ENCODE peak calls at places on chromosomes 13 and 19, in six cellular contexts. One of them, this sample, is unnamed.

GRCh38 chr13:23656637-23657036 is 86.4 kb downstream of the TNFRSF19 start:
- DNase-seq in cardiac muscle cell: no peak
- DNase-seq in right lobe of liver: no peak
- DNase-seq in uterus: no peak
- DNase-seq in mesenchymal stem cell: no peak
- DNase-seq in hepatocyte: no peak
- DNase-seq in this sample: no peak

GRCh38 chr19:50315773-50316448 is 13.3 kb downstream of the KCNC3 start:
- DNase-seq in mesenchymal stem cell: no peak
- DNase-seq in right lobe of liver: no peak
- DNase-seq in cardiac muscle cell: peak; percentile 67
- DNase-seq in uterus: no peak
- DNase-seq in hepatocyte: no peak
- DNase-seq in this sample: no peak

GRCh38 chr13:80215368-80215767 is 125.6 kb downstream of the SPRY2 start:
- DNase-seq in mesenchymal stem cell: peak; percentile 45
- DNase-seq in right lobe of liver: no peak
- DNase-seq in hepatocyte: no peak
- DNase-seq in cardiac muscle cell: no peak
- DNase-seq in uterus: no peak
- DNase-seq in this sample: no peak

GRCh38 chr13:67075239-67075638 is 154.9 kb downstream of the PCDH9 start:
- DNase-seq in uterus: no peak
- DNase-seq in right lobe of liver: no peak
- DNase-seq in hepatocyte: no peak
- DNase-seq in mesenchymal stem cell: no peak
- DNase-seq in cardiac muscle cell: no peak
- DNase-seq in this sample: no peak

GRCh38 chr13:43484432-43485225 is 302.1 kb downstream of the ENOX1 start:
- DNase-seq in mesenchymal stem cell: no peak
- DNase-seq in hepatocyte: no peak
- DNase-seq in cardiac muscle cell: no peak
- DNase-seq in right lobe of liver: no peak
- DNase-seq in uterus: no peak
- DNase-seq in this sample: no peak

GRCh38 chr13:44364601-44365000 is 9.0 kb upstream of the SERP2 start:
- DNase-seq in uterus: no peak
- DNase-seq in mesenchymal stem cell: peak; percentile 68
- DNase-seq in right lobe of liver: no peak
- DNase-seq in cardiac muscle cell: no peak
- DNase-seq in hepatocyte: no peak
- DNase-seq in this sample: no peak

GRCh38 chr19:32012886-32013635 is 332.3 kb upstream of the ZNF507 start:
- DNase-seq in cardiac muscle cell: no peak
- DNase-seq in right lobe of liver: no peak
- DNase-seq in uterus: no peak
- DNase-seq in hepatocyte: no peak
- DNase-seq in mesenchymal stem cell: no peak
- DNase-seq in this sample: no peak

GRCh38 chr13:43786766-43787517 is at the start of gene ENOX1:
- DNase-seq in right lobe of liver: peak; percentile 58
- DNase-seq in uterus: peak; percentile 68
- DNase-seq in mesenchymal stem cell: peak; percentile 88
- DNase-seq in cardiac muscle cell: peak; percentile 86
- DNase-seq in hepatocyte: peak; percentile 89
- DNase-seq in this sample: peak; percentile 69

GRCh38 chr19:925912-926594 is at the start of gene ARID3A:
- DNase-seq in cardiac muscle cell: peak; percentile 85
- DNase-seq in right lobe of liver: no peak
- DNase-seq in mesenchymal stem cell: no peak
- DNase-seq in uterus: no peak
- DNase-seq in hepatocyte: peak; percentile 92
- DNase-seq in this sample: peak; percentile 65

GRCh38 chr13:67827992-67828391 is 597.9 kb upstream of the PCDH9 start:
- DNase-seq in hepatocyte: no peak
- DNase-seq in uterus: no peak
- DNase-seq in right lobe of liver: no peak
- DNase-seq in cardiac muscle cell: no peak
- DNase-seq in mesenchymal stem cell: no peak
- DNase-seq in this sample: no peak

GRCh38 chr19:461664-462551 is 1.1 kb upstream of the SHC2 start:
- DNase-seq in hepatocyte: peak; percentile 83
- DNase-seq in uterus: peak; percentile 37
- DNase-seq in cardiac muscle cell: peak; percentile 39
- DNase-seq in mesenchymal stem cell: peak; percentile 17
- DNase-seq in right lobe of liver: peak; percentile 91
- DNase-seq in this sample: peak; percentile 76

GRCh38 chr19:38316477-38317067 is 825 bp upstream of the YIF1B start:
- DNase-seq in uterus: no peak
- DNase-seq in right lobe of liver: no peak
- DNase-seq in cardiac muscle cell: no peak
- DNase-seq in hepatocyte: no peak
- DNase-seq in mesenchymal stem cell: no peak
- DNase-seq in this sample: no peak

GRCh38 chr13:64529874-64530485 is 2700.2 kb downstream of the PCDH9 start:
- DNase-seq in right lobe of liver: no peak
- DNase-seq in cardiac muscle cell: peak; percentile 34
- DNase-seq in hepatocyte: peak; percentile 7
- DNase-seq in mesenchymal stem cell: peak; percentile 7
- DNase-seq in uterus: no peak
- DNase-seq in this sample: no peak

GRCh38 chr13:39047560-39047959 is 9.3 kb downstream of the NHLRC3 start:
- DNase-seq in uterus: no peak
- DNase-seq in cardiac muscle cell: no peak
- DNase-seq in hepatocyte: peak; percentile 36
- DNase-seq in right lobe of liver: no peak
- DNase-seq in mesenchymal stem cell: no peak
- DNase-seq in this sample: no peak

GRCh38 chr19:4868286-4868834 is 893 bp upstream of the PLIN3 start:
- DNase-seq in right lobe of liver: no peak
- DNase-seq in hepatocyte: no peak
- DNase-seq in uterus: no peak
- DNase-seq in mesenchymal stem cell: no peak
- DNase-seq in cardiac muscle cell: no peak
- DNase-seq in this sample: no peak

GRCh38 chr19:39474139-39474620 is 6.5 kb upstream of the TIMM50 start:
- DNase-seq in uterus: peak; percentile 36
- DNase-seq in cardiac muscle cell: peak; percentile 83
- DNase-seq in right lobe of liver: peak; percentile 67
- DNase-seq in mesenchymal stem cell: peak; percentile 57
- DNase-seq in hepatocyte: peak; percentile 74
- DNase-seq in this sample: peak; percentile 82

GRCh38 chr19:5934779-5935472 is 20.9 kb downstream of the CAPS start:
- DNase-seq in mesenchymal stem cell: peak; percentile 64
- DNase-seq in cardiac muscle cell: no peak
- DNase-seq in right lobe of liver: no peak
- DNase-seq in hepatocyte: peak; percentile 69
- DNase-seq in uterus: peak; percentile 78
- DNase-seq in this sample: no peak

GRCh38 chr13:113148940-113149503 is 9.4 kb upstream of the PROZ start:
- DNase-seq in hepatocyte: no peak
- DNase-seq in mesenchymal stem cell: no peak
- DNase-seq in cardiac muscle cell: no peak
- DNase-seq in uterus: no peak
- DNase-seq in right lobe of liver: no peak
- DNase-seq in this sample: no peak

GRCh38 chr19:48190288-48191284 is 20.1 kb downstream of the ZSWIM9 start:
- DNase-seq in hepatocyte: peak; percentile 83
- DNase-seq in uterus: no peak
- DNase-seq in mesenchymal stem cell: peak; percentile 64
- DNase-seq in right lobe of liver: no peak
- DNase-seq in cardiac muscle cell: peak; percentile 17
- DNase-seq in this sample: no peak

GRCh38 chr19:44943801-44944249 is 1.8 kb downstream of the APOC4 start:
- DNase-seq in mesenchymal stem cell: no peak
- DNase-seq in right lobe of liver: peak; percentile 90
- DNase-seq in cardiac muscle cell: no peak
- DNase-seq in hepatocyte: no peak
- DNase-seq in uterus: no peak
- DNase-seq in this sample: peak; percentile 91

GRCh38 chr13:105087941-105088340 is 1447.5 kb downstream of the EFNB2 start:
- DNase-seq in cardiac muscle cell: peak; percentile 52
- DNase-seq in hepatocyte: peak; percentile 9
- DNase-seq in uterus: no peak
- DNase-seq in right lobe of liver: no peak
- DNase-seq in mesenchymal stem cell: no peak
- DNase-seq in this sample: no peak

GRCh38 chr13:23673354-23673753 is 103.1 kb downstream of the TNFRSF19 start:
- DNase-seq in hepatocyte: peak; percentile 49
- DNase-seq in right lobe of liver: no peak
- DNase-seq in cardiac muscle cell: no peak
- DNase-seq in uterus: peak; percentile 47
- DNase-seq in mesenchymal stem cell: peak; percentile 82
- DNase-seq in this sample: no peak

GRCh38 chr19:52959613-52960295 is 2.9 kb downstream of the ZNF816 start:
- DNase-seq in uterus: no peak
- DNase-seq in cardiac muscle cell: no peak
- DNase-seq in right lobe of liver: no peak
- DNase-seq in hepatocyte: no peak
- DNase-seq in mesenchymal stem cell: no peak
- DNase-seq in this sample: no peak

GRCh38 chr19:51029718-51030117 is 3.3 kb upstream of the KLK11 start:
- DNase-seq in uterus: no peak
- DNase-seq in hepatocyte: no peak
- DNase-seq in mesenchymal stem cell: no peak
- DNase-seq in cardiac muscle cell: no peak
- DNase-seq in right lobe of liver: no peak
- DNase-seq in this sample: no peak

GRCh38 chr19:49427855-49428546 is 2.8 kb downstream of the GFY start:
- DNase-seq in cardiac muscle cell: no peak
- DNase-seq in mesenchymal stem cell: no peak
- DNase-seq in uterus: no peak
- DNase-seq in hepatocyte: no peak
- DNase-seq in right lobe of liver: no peak
- DNase-seq in this sample: no peak

GRCh38 chr19:39752390-39752789 is 14.6 kb upstream of the CLC start:
- DNase-seq in right lobe of liver: no peak
- DNase-seq in uterus: no peak
- DNase-seq in mesenchymal stem cell: no peak
- DNase-seq in cardiac muscle cell: no peak
- DNase-seq in hepatocyte: no peak
- DNase-seq in this sample: no peak

GRCh38 chr19:35403116-35403760 is 32.4 kb downstream of the GPR42 start:
- DNase-seq in mesenchymal stem cell: no peak
- DNase-seq in hepatocyte: no peak
- DNase-seq in cardiac muscle cell: peak; percentile 17
- DNase-seq in right lobe of liver: no peak
- DNase-seq in uterus: no peak
- DNase-seq in this sample: no peak

GRCh38 chr13:67986234-67986633 is 756.1 kb upstream of the PCDH9 start:
- DNase-seq in uterus: no peak
- DNase-seq in hepatocyte: no peak
- DNase-seq in right lobe of liver: no peak
- DNase-seq in cardiac muscle cell: no peak
- DNase-seq in mesenchymal stem cell: no peak
- DNase-seq in this sample: no peak

GRCh38 chr19:15538774-15539173 is 30.4 kb downstream of the CYP4F22 start:
- DNase-seq in mesenchymal stem cell: no peak
- DNase-seq in right lobe of liver: no peak
- DNase-seq in hepatocyte: no peak
- DNase-seq in cardiac muscle cell: no peak
- DNase-seq in uterus: no peak
- DNase-seq in this sample: no peak

GRCh38 chr13:98143157-98143553 is 261 bp downstream of the FARP1 start:
- DNase-seq in right lobe of liver: no peak
- DNase-seq in mesenchymal stem cell: no peak
- DNase-seq in cardiac muscle cell: peak; percentile 86
- DNase-seq in hepatocyte: no peak
- DNase-seq in uterus: peak; percentile 50
- DNase-seq in this sample: peak; percentile 85
- H3K27ac ChIP-seq in right lobe of liver: peak overlapping the region; percentile 76
- H3K27ac ChIP-seq in mesenchymal stem cell: no peak overlapping the region
- H3K27ac ChIP-seq in cardiac muscle cell: peak overlapping the region; percentile 44
- H3K27ac ChIP-seq in hepatocyte: peak overlapping the region; percentile 57
- H3K27ac ChIP-seq in uterus: peak overlapping the region; percentile 65
- H3K27ac ChIP-seq in this sample: peak overlapping the region; percentile 55

GRCh38 chr19:8455018-8455417 is 10.2 kb downstream of the HNRNPM start:
- DNase-seq in right lobe of liver: no peak
- DNase-seq in mesenchymal stem cell: no peak
- DNase-seq in cardiac muscle cell: no peak
- DNase-seq in uterus: no peak
- DNase-seq in hepatocyte: no peak
- DNase-seq in this sample: no peak
- H3K27ac ChIP-seq in right lobe of liver: no peak overlapping the region
- H3K27ac ChIP-seq in mesenchymal stem cell: no peak overlapping the region
- H3K27ac ChIP-seq in cardiac muscle cell: no peak overlapping the region
- H3K27ac ChIP-seq in uterus: no peak overlapping the region
- H3K27ac ChIP-seq in hepatocyte: no peak overlapping the region
- H3K27ac ChIP-seq in this sample: no peak overlapping the region

DNA sequence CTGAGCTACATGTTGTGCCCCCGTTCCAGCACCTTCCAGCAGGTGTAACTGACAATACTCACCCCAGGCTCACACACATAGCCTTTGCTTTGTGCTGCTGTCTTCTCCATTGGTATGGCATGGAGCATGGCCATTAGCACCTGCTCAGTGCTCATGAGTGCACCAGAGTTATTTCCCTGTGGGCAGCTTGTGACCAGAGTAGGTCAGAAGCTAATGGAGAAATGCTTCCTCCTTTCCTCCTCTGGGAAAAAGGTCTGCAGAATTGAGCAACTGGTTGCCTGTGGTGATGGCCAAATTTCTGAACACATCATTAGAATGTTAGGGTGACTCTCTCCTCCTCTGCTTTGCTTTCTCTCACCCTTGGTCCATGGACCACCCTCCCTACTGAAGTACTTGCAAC is 344.5 kb upstream of the TMTC4 start:
- DNase-seq in uterus: no peak
- DNase-seq in cardiac muscle cell: no peak
- DNase-seq in right lobe of liver: no peak
- DNase-seq in mesenchymal stem cell: no peak
- DNase-seq in hepatocyte: no peak
- DNase-seq in this sample: no peak
- H3K27ac ChIP-seq in uterus: no peak overlapping the region
- H3K27ac ChIP-seq in cardiac muscle cell: no peak overlapping the region
- H3K27ac ChIP-seq in right lobe of liver: no peak overlapping the region
- H3K27ac ChIP-seq in mesenchymal stem cell: no peak overlapping the region
- H3K27ac ChIP-seq in hepatocyte: no peak overlapping the region
- H3K27ac ChIP-seq in this sample: no peak overlapping the region

GRCh38 chr13:25978961-25979360 is 72.9 kb downstream of the SHISA2 start:
- DNase-seq in hepatocyte: no peak
- DNase-seq in right lobe of liver: no peak
- DNase-seq in mesenchymal stem cell: peak; percentile 23
- DNase-seq in uterus: no peak
- DNase-seq in cardiac muscle cell: no peak
- DNase-seq in this sample: no peak

GRCh38 chr13:25977671-25978070 is 74.1 kb downstream of the SHISA2 start:
- DNase-seq in hepatocyte: no peak
- DNase-seq in mesenchymal stem cell: no peak
- DNase-seq in right lobe of liver: no peak
- DNase-seq in cardiac muscle cell: no peak
- DNase-seq in uterus: no peak
- DNase-seq in this sample: no peak

GRCh38 chr13:25980255-25980654 is 71.6 kb downstream of the SHISA2 start:
- DNase-seq in cardiac muscle cell: peak; percentile 50
- DNase-seq in mesenchymal stem cell: peak; percentile 35
- DNase-seq in right lobe of liver: no peak
- DNase-seq in hepatocyte: no peak
- DNase-seq in uterus: no peak
- DNase-seq in this sample: no peak

GRCh38 chr13:25973576-25973975 is 78.2 kb downstream of the SHISA2 start:
- DNase-seq in hepatocyte: no peak
- DNase-seq in uterus: no peak
- DNase-seq in cardiac muscle cell: no peak
- DNase-seq in mesenchymal stem cell: no peak
- DNase-seq in right lobe of liver: no peak
- DNase-seq in this sample: no peak

GRCh38 chr13:25977216-25977615 is 74.6 kb downstream of the SHISA2 start:
- DNase-seq in hepatocyte: no peak
- DNase-seq in right lobe of liver: no peak
- DNase-seq in mesenchymal stem cell: no peak
- DNase-seq in uterus: no peak
- DNase-seq in cardiac muscle cell: peak; percentile 10
- DNase-seq in this sample: no peak
- H3K27ac ChIP-seq in hepatocyte: no peak overlapping the region
- H3K27ac ChIP-seq in right lobe of liver: no peak overlapping the region
- H3K27ac ChIP-seq in mesenchymal stem cell: no peak overlapping the region
- H3K27ac ChIP-seq in uterus: no peak overlapping the region
- H3K27ac ChIP-seq in cardiac muscle cell: no peak overlapping the region
- H3K27ac ChIP-seq in this sample: no peak overlapping the region